ENCODE peak calls at places on chromosomes 16 and 17, in nine cellular contexts. F is cardiac fibroblast; Y is hypothalamus; R is T-helper 1 cell; Q is cardiac muscle cell; X is NCI-H2081 treated with DMSO at 0.1 percent for 48 hours; H is uterus; L is CD4-positive, CD25-positive, alpha-beta regulatory T cell; K is activated T-helper 1 cell treated with anti-CD3 and anti-CD28 coated beads, Interleukin-2, amount 50 U/mL, for 16 hours. U is an unnamed sample.

GRCh38 chr16:55832788-55833583 is at the start of gene CES1:
- DNase-seq in X (no peak), F (no peak), Q (no peak), R (no peak), Y (no peak), H (no peak), K (no peak), L (no peak), U (no peak)

GRCh38 chr17:9456265-9456664 is 119.4 kb downstream of the STX8 start:
- DNase-seq in F (no peak), L (no peak), Q (no peak), H (peak), R (no peak), X (no peak), K (no peak), Y (no peak), U (no peak)

GRCh38 chr17:1724351-1724868 is at the start of gene WDR81:
- DNase-seq in R (peak), Y (peak), H (peak), K (peak), X (no peak), L (peak), F (peak), Q (peak), U (peak)

GRCh38 chr16:627458-628239 is 3.1 kb upstream of the WFIKKN1 start:
- DNase-seq in K (no peak), R (no peak), H (peak), Q (no peak), X (no peak), L (no peak), Y (no peak), F (no peak), U (no peak)

GRCh38 chr17:81404557-81405165 is 9.4 kb downstream of the BAHCC1 start:
- DNase-seq in L (no peak), F (peak), H (peak), K (no peak), Q (no peak), Y (no peak), X (no peak), R (no peak), U (no peak)

GRCh38 chr17:82935944-82936767 is 96.3 kb upstream of the ZNF750 start:
- DNase-seq in Y (no peak), X (no peak), K (no peak), R (no peak), F (no peak), H (peak), Q (no peak), L (no peak), U (no peak)

GRCh38 chr17:45137561-45138305 is 2.2 kb downstream of the ACBD4 start:
- DNase-seq in Q (no peak), K (no peak), Y (no peak), F (no peak), H (no peak), X (no peak), R (no peak), L (no peak), U (no peak)

GRCh38 chr17:34235389-34236028 is 19.6 kb upstream of the CCL2 start:
- DNase-seq in Y (no peak), X (no peak), L (no peak), Q (peak), F (peak), H (peak), K (no peak), R (no peak), U (no peak)

GRCh38 chr16:49441366-49441780 is 67.8 kb downstream of the C16orf78 start:
- DNase-seq in R (peak), Y (no peak), X (no peak), L (peak), H (peak), F (peak), Q (peak), K (peak), U (peak)

GRCh38 chr17:82750241-82750905 is 1.5 kb upstream of the TBCD start:
- DNase-seq in Q (no peak), H (peak), R (no peak), L (no peak), Y (no peak), K (no peak), F (no peak), X (no peak), U (no peak)

GRCh38 chr17:52159810-52160578 is 1.5 kb upstream of the CA10 start:
- DNase-seq in K (no peak), X (no peak), R (no peak), F (no peak), H (no peak), Q (no peak), L (no peak), Y (no peak), U (no peak)

GRCh38 chr17:6303664-6304063 is 131.3 kb downstream of the AIPL1 start:
- DNase-seq in K (no peak), L (peak), F (peak), H (no peak), R (no peak), X (no peak), Q (peak), Y (no peak), U (no peak)

GRCh38 chr16:23516366-23517137 is 6.3 kb upstream of the GGA2 start:
- DNase-seq in H (no peak), K (no peak), Q (no peak), R (no peak), Y (no peak), F (no peak), L (no peak), X (no peak), U (peak)

GRCh38 chr16:51523400-51523799 is 372.3 kb upstream of the SALL1 start:
- DNase-seq in Q (peak), Y (no peak), X (no peak), L (no peak), F (no peak), H (no peak), K (no peak), R (no peak), U (no peak)

GRCh38 chr17:6580628-6581027 is 24.3 kb upstream of the PITPNM3 start:
- DNase-seq in Y (no peak), Q (no peak), K (no peak), X (no peak), R (no peak), F (no peak), L (no peak), H (no peak), U (no peak)

GRCh38 chr17:63592797-63593196 is 7.9 kb upstream of the TACO1 start:
- DNase-seq in Y (no peak), X (no peak), R (no peak), K (no peak), L (no peak), H (no peak), F (no peak), Q (no peak), U (no peak)